ENCODE peak calls at places on chromosomes 2 and 18, in nine cellular contexts. W is heart right ventricle, Q is NCI-H2029 treated with DMSO at 0.1 percent for 48 hours, X is HTR-8/SVneo, F is caudate nucleus, V is H54, S is tibial artery, T is fibroblast of pulmonary artery, H is T-helper 17 cell. R is an unnamed sample.

GRCh38 chr2:65032016-65032975 is 23.9 kb upstream of the CEP68 start:
- DNase-seq in F (no peak), T (peak), V (no peak), S (no peak), X (no peak), H (no peak), Q (no peak), W (no peak), R (no peak)

GRCh38 chr2:65666156-65666725 is 233.8 kb upstream of the SPRED2 start:
- DNase-seq in X (peak), H (no peak), S (no peak), Q (no peak), T (peak), V (peak), W (no peak), F (no peak), R (no peak)

GRCh38 chr2:147223119-147223518 is 621.7 kb upstream of the ACVR2A start:
- DNase-seq in X (no peak), F (no peak), T (no peak), V (no peak), S (no peak), Q (no peak), H (no peak), W (no peak), R (no peak)

GRCh38 chr2:201969938-201970785 is 63.5 kb upstream of the FZD7 start:
- DNase-seq in X (no peak), Q (no peak), W (no peak), S (no peak), V (no peak), T (peak), F (no peak), H (no peak), R (no peak)

GRCh38 chr2:63497561-63497960 is 90.7 kb downstream of the WDPCP start:
- DNase-seq in S (no peak), V (no peak), H (no peak), T (no peak), X (no peak), Q (no peak), F (no peak), W (no peak), R (no peak)

GRCh38 chr2:82879803-82880202 is 1579.3 kb downstream of the SUCLG1 start:
- DNase-seq in W (no peak), Q (no peak), T (peak), X (no peak), H (no peak), V (no peak), S (no peak), F (no peak), R (no peak)

GRCh38 chr2:25331686-25332365 is 9.9 kb downstream of the DNMT3A start:
- DNase-seq in F (no peak), V (no peak), W (no peak), X (no peak), S (no peak), H (no peak), Q (no peak), T (no peak), R (no peak)

GRCh38 chr2:148586528-148587128 is 57.9 kb upstream of the EPC2 start:
- DNase-seq in F (no peak), X (no peak), S (no peak), T (no peak), Q (no peak), W (no peak), V (no peak), H (no peak), R (no peak)

GRCh38 chr2:127231130-127231865 is 11.2 kb upstream of the CYP27C1 start:
- DNase-seq in T (peak), H (no peak), F (no peak), V (no peak), W (no peak), S (no peak), X (no peak), Q (no peak), R (no peak)

GRCh38 chr2:127255721-127256120 is 35.6 kb upstream of the CYP27C1 start:
- DNase-seq in W (no peak), H (no peak), F (no peak), S (no peak), T (no peak), Q (no peak), V (no peak), X (no peak), R (no peak)

GRCh38 chr2:202034249-202035088 is 814 bp downstream of the FZD7 start:
- DNase-seq in T (peak), Q (no peak), X (no peak), F (no peak), W (peak), H (no peak), S (peak), V (peak), R (peak)

GRCh38 chr18:57029761-57030160 is 117.1 kb upstream of the BOD1L2 start:
- DNase-seq in V (no peak), H (no peak), X (no peak), F (no peak), T (no peak), S (no peak), Q (no peak), W (no peak), R (no peak)

GRCh38 chr2:234257859-234258561 is 207.5 kb downstream of the SPP2 start:
- DNase-seq in Q (no peak), F (no peak), W (no peak), T (peak), X (peak), S (no peak), H (no peak), V (peak), R (peak)

GRCh38 chr2:30990736-30991135 is 147.5 kb downstream of the GALNT14 start:
- DNase-seq in S (no peak), H (no peak), T (no peak), Q (no peak), F (no peak), V (no peak), X (no peak), W (no peak), R (no peak)

GRCh38 chr2:27186613-27187345 is 25.1 kb upstream of the ATRAID start:
- DNase-seq in S (peak), F (no peak), X (no peak), H (no peak), T (no peak), W (no peak), V (no peak), Q (no peak), R (no peak)

GRCh38 chr2:144553379-144553778 is 33.5 kb upstream of the ZEB2 start:
- DNase-seq in S (no peak), X (peak), V (peak), F (no peak), T (peak), H (no peak), Q (no peak), W (no peak), R (peak)

GRCh38 chr2:148303166-148303565 is 282.3 kb downstream of the MBD5 start:
- DNase-seq in W (no peak), S (no peak), X (no peak), Q (no peak), F (no peak), H (no peak), T (no peak), V (no peak), R (no peak)

GRCh38 chr2:234137400-234138014 is 87.0 kb downstream of the SPP2 start:
- DNase-seq in H (no peak), W (no peak), F (no peak), S (no peak), V (peak), X (peak), T (peak), Q (no peak), R (peak)

GRCh38 chr2:241499146-241499965 is 9.0 kb downstream of the STK25 start:
- DNase-seq in H (no peak), S (no peak), V (no peak), Q (no peak), F (no peak), W (no peak), X (no peak), T (no peak), R (no peak)

R was measured in Caki2.